ENCODE peak calls at places on chromosomes 6 and 20, in six cellular contexts. One of them, this sample, is unnamed.
A peak's percentile ranks its signal among the peaks of the same experiment; 100 is the strongest.

GRCh38 chr6:138957484-138957883 is 30.6 kb downstream of the REPS1 start:
- DNase-seq in IMR-90: no peak
- DNase-seq in neuronal stem cell: no peak
- DNase-seq in H9: no peak
- DNase-seq in H1: no peak
- DNase-seq in trophoblast cell: no peak
- DNase-seq in this sample: no peak

GRCh38 chr6:37131104-37131959 is 38.6 kb upstream of the PIM1 start:
- DNase-seq in IMR-90: no peak
- DNase-seq in neuronal stem cell: no peak
- DNase-seq in H9: no peak
- DNase-seq in H1: no peak
- DNase-seq in trophoblast cell: peak; percentile 12
- DNase-seq in this sample: peak; percentile 35

GRCh38 chr20:63094767-63095499 is 88.2 kb upstream of the BHLHE23 start:
- DNase-seq in IMR-90: no peak
- DNase-seq in neuronal stem cell: no peak
- DNase-seq in H9: peak; percentile 17
- DNase-seq in H1: peak; percentile 28
- DNase-seq in trophoblast cell: no peak
- DNase-seq in this sample: no peak

GRCh38 chr6:14841901-14842421 is 403.9 kb upstream of the JARID2 start:
- DNase-seq in IMR-90: peak; percentile 100
- DNase-seq in neuronal stem cell: no peak
- DNase-seq in H9: no peak
- DNase-seq in H1: no peak
- DNase-seq in trophoblast cell: peak; percentile 98
- DNase-seq in this sample: peak; percentile 98

GRCh38 chr6:99821164-99821563 is 172.9 kb downstream of the MCHR2 start:
- DNase-seq in IMR-90: no peak
- DNase-seq in neuronal stem cell: no peak
- DNase-seq in H9: no peak
- DNase-seq in H1: no peak
- DNase-seq in trophoblast cell: no peak
- DNase-seq in this sample: no peak

GRCh38 chr20:8621021-8621420 is 447.9 kb upstream of the PLCB4 start:
- DNase-seq in IMR-90: no peak
- DNase-seq in neuronal stem cell: no peak
- DNase-seq in H9: no peak
- DNase-seq in H1: no peak
- DNase-seq in trophoblast cell: peak; percentile 33
- DNase-seq in this sample: no peak

GRCh38 chr20:63821824-63822223 is 9.2 kb downstream of the ZBTB46 start:
- DNase-seq in IMR-90: no peak
- DNase-seq in neuronal stem cell: no peak
- DNase-seq in H9: no peak
- DNase-seq in H1: no peak
- DNase-seq in trophoblast cell: no peak
- DNase-seq in this sample: no peak

GRCh38 chr6:13998356-13998755 is 73.6 kb downstream of the RNF182 start:
- DNase-seq in IMR-90: no peak
- DNase-seq in neuronal stem cell: no peak
- DNase-seq in H9: no peak
- DNase-seq in H1: no peak
- DNase-seq in trophoblast cell: no peak
- DNase-seq in this sample: no peak

GRCh38 chr6:17986656-17987575 is 519 bp downstream of the KIF13A start:
- DNase-seq in IMR-90: peak; percentile 39
- DNase-seq in neuronal stem cell: peak; percentile 42
- DNase-seq in H9: peak; percentile 67
- DNase-seq in H1: peak; percentile 75
- DNase-seq in trophoblast cell: peak; percentile 64
- DNase-seq in this sample: peak; percentile 66

GRCh38 chr6:166289181-166290061 is 18.8 kb downstream of the PRR18 start:
- DNase-seq in IMR-90: no peak
- DNase-seq in neuronal stem cell: no peak
- DNase-seq in H9: no peak
- DNase-seq in H1: no peak
- DNase-seq in trophoblast cell: no peak
- DNase-seq in this sample: no peak

GRCh38 chr6:33886673-33887144 is 82.9 kb upstream of the MLN start:
- DNase-seq in IMR-90: peak; percentile 41
- DNase-seq in neuronal stem cell: no peak
- DNase-seq in H9: no peak
- DNase-seq in H1: no peak
- DNase-seq in trophoblast cell: peak; percentile 1
- DNase-seq in this sample: peak; percentile 81

GRCh38 chr6:116072368-116072767 is 11.7 kb upstream of the FRK start:
- DNase-seq in IMR-90: no peak
- DNase-seq in neuronal stem cell: no peak
- DNase-seq in H9: no peak
- DNase-seq in H1: no peak
- DNase-seq in trophoblast cell: no peak
- DNase-seq in this sample: no peak

GRCh38 chr6:14243617-14244016 is 126.0 kb downstream of the CD83 start:
- DNase-seq in IMR-90: no peak
- DNase-seq in neuronal stem cell: no peak
- DNase-seq in H9: no peak
- DNase-seq in H1: peak; percentile 23
- DNase-seq in trophoblast cell: no peak
- DNase-seq in this sample: no peak

GRCh38 chr6:34189806-34190503 is 44.1 kb upstream of the GRM4 start:
- DNase-seq in IMR-90: no peak
- DNase-seq in neuronal stem cell: no peak
- DNase-seq in H9: no peak
- DNase-seq in H1: no peak
- DNase-seq in trophoblast cell: no peak
- DNase-seq in this sample: no peak

GRCh38 chr6:20877008-20877937 is 343.0 kb downstream of the CDKAL1 start:
- DNase-seq in IMR-90: peak; percentile 97
- DNase-seq in neuronal stem cell: no peak
- DNase-seq in H9: no peak
- DNase-seq in H1: no peak
- DNase-seq in trophoblast cell: peak; percentile 100
- DNase-seq in this sample: peak; percentile 97

GRCh38 chr6:55379486-55379885 is 52.2 kb downstream of the GFRAL start:
- DNase-seq in IMR-90: peak; percentile 11
- DNase-seq in neuronal stem cell: no peak
- DNase-seq in H9: no peak
- DNase-seq in H1: no peak
- DNase-seq in trophoblast cell: peak; percentile 14
- DNase-seq in this sample: peak; percentile 36

GRCh38 chr6:74891358-74891811 is 314.5 kb downstream of the COL12A1 start:
- DNase-seq in IMR-90: peak; percentile 83
- DNase-seq in neuronal stem cell: no peak
- DNase-seq in H9: no peak
- DNase-seq in H1: no peak
- DNase-seq in trophoblast cell: no peak
- DNase-seq in this sample: peak; percentile 71

DNA sequence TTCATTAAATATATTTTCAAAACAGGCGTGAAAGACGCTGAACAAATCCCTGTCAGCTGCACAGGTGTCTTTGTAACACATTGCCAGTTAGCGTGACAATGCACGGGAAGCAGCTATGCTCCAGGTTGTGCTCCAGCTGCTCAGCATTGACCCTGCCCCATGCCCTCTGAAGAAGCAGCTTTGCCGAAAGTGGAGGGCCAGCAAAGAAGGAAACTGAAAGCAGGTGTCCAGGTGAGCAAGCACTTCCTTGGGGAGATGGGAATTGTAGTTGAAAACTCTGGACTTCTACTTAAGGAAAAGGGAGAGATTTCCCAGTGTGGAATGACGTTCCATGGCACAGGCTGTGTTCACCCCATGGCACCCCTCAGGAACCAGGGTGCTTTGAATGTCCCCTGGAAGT is 125.7 kb downstream of the TTLL2 start:
- DNase-seq in IMR-90: no peak
- DNase-seq in neuronal stem cell: no peak
- DNase-seq in H9: no peak
- DNase-seq in H1: no peak
- DNase-seq in trophoblast cell: no peak
- DNase-seq in this sample: no peak
- H2AFZ ChIP-seq in IMR-90: no peak overlapping the region
- H2AFZ ChIP-seq in neuronal stem cell: no peak overlapping the region
- H2AFZ ChIP-seq in H9: no peak overlapping the region
- H2AFZ ChIP-seq in H1: no peak overlapping the region
- H2AFZ ChIP-seq in trophoblast cell: no peak overlapping the region
- H2AFZ ChIP-seq in this sample: no peak overlapping the region

DNA sequence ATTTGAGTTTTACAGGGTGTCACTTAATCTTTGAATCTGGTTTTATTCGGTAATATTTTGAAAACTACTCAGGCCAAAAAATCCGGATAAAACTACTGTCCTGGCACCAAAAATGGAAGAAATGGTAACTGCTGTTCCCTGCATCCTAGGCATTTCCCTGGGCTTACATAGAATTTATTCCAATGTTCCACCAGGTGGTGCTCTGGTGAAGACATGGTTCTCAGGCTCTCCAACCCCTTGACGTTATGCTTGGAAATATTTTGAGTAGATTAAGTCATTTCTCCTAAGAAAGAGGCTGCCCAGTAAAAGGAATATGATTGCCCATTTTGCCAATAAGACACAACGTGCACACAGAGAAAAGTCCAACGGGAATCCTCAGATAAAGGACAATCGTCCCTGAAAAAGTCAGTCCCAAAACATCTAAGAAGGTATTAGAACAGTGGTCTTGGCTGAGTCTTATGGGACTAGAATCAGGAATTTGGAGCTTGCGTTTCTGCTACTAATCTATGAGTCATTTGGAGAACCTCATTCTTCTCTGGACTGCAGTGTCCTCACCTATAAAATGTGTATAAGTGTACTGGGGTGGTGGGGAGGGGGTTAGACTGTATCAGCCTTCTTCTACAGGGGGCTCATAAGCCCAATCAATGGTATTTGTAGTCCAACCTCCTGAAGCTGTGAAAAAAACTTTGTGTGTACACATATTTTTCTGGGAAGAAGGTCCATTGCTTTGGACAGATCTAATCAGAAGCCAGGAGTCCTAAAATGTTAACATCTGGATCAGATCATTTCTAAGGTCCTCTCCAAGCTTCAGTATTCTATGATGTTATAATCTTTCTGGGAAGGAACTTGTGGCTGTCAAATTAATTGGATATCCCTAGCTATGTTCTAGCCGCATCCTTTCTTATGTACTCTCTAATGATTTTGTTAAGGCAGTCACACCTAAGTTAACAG is 131.0 kb upstream of the BMP2 start:
- DNase-seq in IMR-90: peak; percentile 69
- DNase-seq in neuronal stem cell: peak; percentile 12
- DNase-seq in H9: no peak
- DNase-seq in H1: no peak
- DNase-seq in trophoblast cell: peak; percentile 15
- DNase-seq in this sample: peak; percentile 82
- H4K8ac ChIP-seq in IMR-90: no peak overlapping the region
- H4K8ac ChIP-seq in neuronal stem cell: no peak overlapping the region
- H4K8ac ChIP-seq in H9: no peak overlapping the region
- H4K8ac ChIP-seq in H1: no peak overlapping the region
- H4K8ac ChIP-seq in trophoblast cell: no peak overlapping the region
- H4K8ac ChIP-seq in this sample: no peak overlapping the region

GRCh38 chr6:118054082-118054481 is 147.0 kb downstream of the SLC35F1 start:
- DNase-seq in IMR-90: no peak
- DNase-seq in neuronal stem cell: no peak
- DNase-seq in H9: no peak
- DNase-seq in H1: no peak
- DNase-seq in trophoblast cell: no peak
- DNase-seq in this sample: no peak
- H3K14ac ChIP-seq in IMR-90: no peak overlapping the region
- H3K14ac ChIP-seq in neuronal stem cell: no peak overlapping the region
- H3K14ac ChIP-seq in H9: no peak overlapping the region
- H3K14ac ChIP-seq in H1: no peak overlapping the region
- H3K14ac ChIP-seq in trophoblast cell: no peak overlapping the region
- H3K14ac ChIP-seq in this sample: no peak overlapping the region

GRCh38 chr6:155154158-155154830 is 109.5 kb upstream of the CLDN20 start:
- DNase-seq in IMR-90: peak; percentile 96
- DNase-seq in neuronal stem cell: no peak
- DNase-seq in H9: no peak
- DNase-seq in H1: no peak
- DNase-seq in trophoblast cell: peak; percentile 94
- DNase-seq in this sample: peak; percentile 91
- H2AFZ ChIP-seq in IMR-90: peak overlapping the region; percentile 85
- H2AFZ ChIP-seq in neuronal stem cell: no peak overlapping the region
- H2AFZ ChIP-seq in H9: no peak overlapping the region
- H2AFZ ChIP-seq in H1: no peak overlapping the region
- H2AFZ ChIP-seq in trophoblast cell: peak overlapping the region; percentile 1
- H2AFZ ChIP-seq in this sample: no peak overlapping the region

GRCh38 chr6:27273783-27274182 is 26.3 kb downstream of the PRSS16 start:
- DNase-seq in IMR-90: no peak
- DNase-seq in neuronal stem cell: no peak
- DNase-seq in H9: no peak
- DNase-seq in H1: no peak
- DNase-seq in trophoblast cell: no peak
- DNase-seq in this sample: no peak
- H4K8ac ChIP-seq in IMR-90: no peak overlapping the region
- H4K8ac ChIP-seq in neuronal stem cell: no peak overlapping the region
- H4K8ac ChIP-seq in H9: no peak overlapping the region
- H4K8ac ChIP-seq in H1: no peak overlapping the region
- H4K8ac ChIP-seq in trophoblast cell: no peak overlapping the region
- H4K8ac ChIP-seq in this sample: no peak overlapping the region

GRCh38 chr20:4165984-4166725 is 150.8 kb upstream of the RNF24 start:
- DNase-seq in IMR-90: no peak
- DNase-seq in neuronal stem cell: no peak
- DNase-seq in H9: no peak
- DNase-seq in H1: no peak
- DNase-seq in trophoblast cell: no peak
- DNase-seq in this sample: no peak
- H3K14ac ChIP-seq in IMR-90: peak overlapping the region; percentile 3
- H3K14ac ChIP-seq in neuronal stem cell: no peak overlapping the region
- H3K14ac ChIP-seq in H9: no peak overlapping the region
- H3K14ac ChIP-seq in H1: no peak overlapping the region
- H3K14ac ChIP-seq in trophoblast cell: no peak overlapping the region
- H3K14ac ChIP-seq in this sample: no peak overlapping the region

GRCh38 chr20:19935842-19936241 is 81.3 kb upstream of the NAA20 start:
- DNase-seq in IMR-90: no peak
- DNase-seq in neuronal stem cell: no peak
- DNase-seq in H9: no peak
- DNase-seq in H1: no peak
- DNase-seq in trophoblast cell: peak; percentile 82
- DNase-seq in this sample: peak; percentile 33
- H2AFZ ChIP-seq in IMR-90: no peak overlapping the region
- H2AFZ ChIP-seq in neuronal stem cell: no peak overlapping the region
- H2AFZ ChIP-seq in H9: no peak overlapping the region
- H2AFZ ChIP-seq in H1: peak overlapping the region; percentile 63
- H2AFZ ChIP-seq in trophoblast cell: no peak overlapping the region
- H2AFZ ChIP-seq in this sample: no peak overlapping the region

DNA sequence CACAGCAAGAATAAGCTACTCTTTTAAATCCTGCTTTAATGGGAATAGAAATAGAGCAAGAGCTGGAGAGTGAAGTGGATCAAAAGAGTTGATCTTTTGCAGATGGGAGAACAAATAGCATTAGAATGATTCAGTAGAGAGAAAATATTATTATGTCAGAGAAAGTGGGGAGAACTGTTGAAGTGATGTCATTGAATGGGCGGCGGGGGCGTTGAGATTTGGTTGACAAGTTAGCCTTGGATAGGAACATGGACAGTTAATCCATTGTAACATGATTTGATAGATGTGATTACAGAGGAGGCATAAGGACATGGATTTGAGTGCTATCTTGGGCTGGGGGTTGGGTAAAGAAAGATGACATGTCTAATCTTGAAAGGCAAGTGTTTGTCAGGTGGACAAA is 9.2 kb downstream of the ATAT1 start:
- DNase-seq in IMR-90: no peak
- DNase-seq in neuronal stem cell: no peak
- DNase-seq in H9: no peak
- DNase-seq in H1: no peak
- DNase-seq in trophoblast cell: no peak
- DNase-seq in this sample: no peak
- H4K8ac ChIP-seq in IMR-90: no peak overlapping the region
- H4K8ac ChIP-seq in neuronal stem cell: no peak overlapping the region
- H4K8ac ChIP-seq in H9: no peak overlapping the region
- H4K8ac ChIP-seq in H1: no peak overlapping the region
- H4K8ac ChIP-seq in trophoblast cell: no peak overlapping the region
- H4K8ac ChIP-seq in this sample: no peak overlapping the region

GRCh38 chr6:41768545-41769308 is 11.0 kb downstream of the FRS3 start:
- DNase-seq in IMR-90: no peak
- DNase-seq in neuronal stem cell: no peak
- DNase-seq in H9: no peak
- DNase-seq in H1: no peak
- DNase-seq in trophoblast cell: no peak
- DNase-seq in this sample: no peak
- H3K14ac ChIP-seq in IMR-90: no peak overlapping the region
- H3K14ac ChIP-seq in neuronal stem cell: no peak overlapping the region
- H3K14ac ChIP-seq in H9: no peak overlapping the region
- H3K14ac ChIP-seq in H1: no peak overlapping the region
- H3K14ac ChIP-seq in trophoblast cell: peak overlapping the region; percentile 62
- H3K14ac ChIP-seq in this sample: no peak overlapping the region

This sample was measured in mesenchymal stem cell.